ENCODE peak calls at places on chromosomes 16 and 17, in six cellular contexts. One of them, this sample, is unnamed.

GRCh38 chr17:64661731-64661980 is 451 bp downstream of the SMURF2 start:
- DNase-seq in activated T-helper 9 cell treated with anti-CD3 and anti-CD28 coated beads, Interleukin-2, amount 50 U/mL, for 16 hours: no peak
- DNase-seq in DMS153: no peak
- DNase-seq in RWPE1: no peak
- DNase-seq in NCI-H1105: no peak
- DNase-seq in cardiac muscle cell: no peak
- DNase-seq in this sample: no peak

GRCh38 chr17:38749222-38750043 is 1.3 kb upstream of the PCGF2 start:
- DNase-seq in activated T-helper 9 cell treated with anti-CD3 and anti-CD28 coated beads, Interleukin-2, amount 50 U/mL, for 16 hours: no peak
- DNase-seq in DMS153: peak
- DNase-seq in RWPE1: no peak
- DNase-seq in NCI-H1105: peak
- DNase-seq in cardiac muscle cell: peak
- DNase-seq in this sample: peak

GRCh38 chr16:68343137-68343536 is 32.3 kb downstream of the PRMT7 start:
- DNase-seq in activated T-helper 9 cell treated with anti-CD3 and anti-CD28 coated beads, Interleukin-2, amount 50 U/mL, for 16 hours: no peak
- DNase-seq in DMS153: no peak
- DNase-seq in RWPE1: no peak
- DNase-seq in NCI-H1105: no peak
- DNase-seq in cardiac muscle cell: no peak
- DNase-seq in this sample: no peak

GRCh38 chr17:34613064-34614019 is 34.0 kb downstream of the TMEM132E start:
- DNase-seq in activated T-helper 9 cell treated with anti-CD3 and anti-CD28 coated beads, Interleukin-2, amount 50 U/mL, for 16 hours: no peak
- DNase-seq in DMS153: no peak
- DNase-seq in RWPE1: peak
- DNase-seq in NCI-H1105: peak
- DNase-seq in cardiac muscle cell: peak
- DNase-seq in this sample: peak

GRCh38 chr17:27333410-27333980 is 39.6 kb downstream of the WSB1 start:
- DNase-seq in activated T-helper 9 cell treated with anti-CD3 and anti-CD28 coated beads, Interleukin-2, amount 50 U/mL, for 16 hours: no peak
- DNase-seq in DMS153: no peak
- DNase-seq in RWPE1: no peak
- DNase-seq in NCI-H1105: no peak
- DNase-seq in cardiac muscle cell: no peak
- DNase-seq in this sample: no peak

GRCh38 chr17:45910667-45911066 is 16.3 kb downstream of the MAPT start:
- DNase-seq in activated T-helper 9 cell treated with anti-CD3 and anti-CD28 coated beads, Interleukin-2, amount 50 U/mL, for 16 hours: no peak
- DNase-seq in DMS153: no peak
- DNase-seq in RWPE1: no peak
- DNase-seq in NCI-H1105: no peak
- DNase-seq in cardiac muscle cell: no peak
- DNase-seq in this sample: no peak

GRCh38 chr17:39264119-39264518 is 38.4 kb upstream of the STAC2 start:
- DNase-seq in activated T-helper 9 cell treated with anti-CD3 and anti-CD28 coated beads, Interleukin-2, amount 50 U/mL, for 16 hours: no peak
- DNase-seq in DMS153: no peak
- DNase-seq in RWPE1: no peak
- DNase-seq in NCI-H1105: no peak
- DNase-seq in cardiac muscle cell: peak
- DNase-seq in this sample: no peak

GRCh38 chr16:58518980-58519368 is 3.7 kb downstream of the SETD6 start:
- DNase-seq in activated T-helper 9 cell treated with anti-CD3 and anti-CD28 coated beads, Interleukin-2, amount 50 U/mL, for 16 hours: no peak
- DNase-seq in DMS153: no peak
- DNase-seq in RWPE1: no peak
- DNase-seq in NCI-H1105: no peak
- DNase-seq in cardiac muscle cell: no peak
- DNase-seq in this sample: no peak

GRCh38 chr17:3659541-3660111 is 8.8 kb downstream of the TAX1BP3 start:
- DNase-seq in activated T-helper 9 cell treated with anti-CD3 and anti-CD28 coated beads, Interleukin-2, amount 50 U/mL, for 16 hours: no peak
- DNase-seq in DMS153: no peak
- DNase-seq in RWPE1: peak
- DNase-seq in NCI-H1105: no peak
- DNase-seq in cardiac muscle cell: peak
- DNase-seq in this sample: peak

GRCh38 chr16:2066139-2066538 is 18.4 kb downstream of the TSC2 start:
- DNase-seq in activated T-helper 9 cell treated with anti-CD3 and anti-CD28 coated beads, Interleukin-2, amount 50 U/mL, for 16 hours: no peak
- DNase-seq in DMS153: no peak
- DNase-seq in RWPE1: no peak
- DNase-seq in NCI-H1105: no peak
- DNase-seq in cardiac muscle cell: no peak
- DNase-seq in this sample: no peak

GRCh38 chr17:18919963-18920362 is 32.0 kb upstream of the SLC5A10 start:
- DNase-seq in activated T-helper 9 cell treated with anti-CD3 and anti-CD28 coated beads, Interleukin-2, amount 50 U/mL, for 16 hours: no peak
- DNase-seq in DMS153: no peak
- DNase-seq in RWPE1: no peak
- DNase-seq in NCI-H1105: no peak
- DNase-seq in cardiac muscle cell: no peak
- DNase-seq in this sample: no peak

GRCh38 chr16:2233872-2234812 is 2.1 kb upstream of the DNASE1L2 start:
- DNase-seq in activated T-helper 9 cell treated with anti-CD3 and anti-CD28 coated beads, Interleukin-2, amount 50 U/mL, for 16 hours: no peak
- DNase-seq in DMS153: peak
- DNase-seq in RWPE1: no peak
- DNase-seq in NCI-H1105: no peak
- DNase-seq in cardiac muscle cell: no peak
- DNase-seq in this sample: no peak

GRCh38 chr17:63775420-63775819 is 1.4 kb downstream of the DDX42 start:
- DNase-seq in activated T-helper 9 cell treated with anti-CD3 and anti-CD28 coated beads, Interleukin-2, amount 50 U/mL, for 16 hours: no peak
- DNase-seq in DMS153: no peak
- DNase-seq in RWPE1: no peak
- DNase-seq in NCI-H1105: no peak
- DNase-seq in cardiac muscle cell: no peak
- DNase-seq in this sample: no peak

GRCh38 chr17:73690581-73691135 is 46.4 kb upstream of the SDK2 start:
- DNase-seq in activated T-helper 9 cell treated with anti-CD3 and anti-CD28 coated beads, Interleukin-2, amount 50 U/mL, for 16 hours: no peak
- DNase-seq in DMS153: no peak
- DNase-seq in RWPE1: peak
- DNase-seq in NCI-H1105: no peak
- DNase-seq in cardiac muscle cell: no peak
- DNase-seq in this sample: peak

GRCh38 chr17:69936996-69937395 is 138.0 kb upstream of the KCNJ16 start:
- DNase-seq in activated T-helper 9 cell treated with anti-CD3 and anti-CD28 coated beads, Interleukin-2, amount 50 U/mL, for 16 hours: no peak
- DNase-seq in DMS153: no peak
- DNase-seq in RWPE1: no peak
- DNase-seq in NCI-H1105: no peak
- DNase-seq in cardiac muscle cell: no peak
- DNase-seq in this sample: no peak

GRCh38 chr16:47374629-47375028 is 86.2 kb downstream of the ITFG1 start:
- DNase-seq in activated T-helper 9 cell treated with anti-CD3 and anti-CD28 coated beads, Interleukin-2, amount 50 U/mL, for 16 hours: no peak
- DNase-seq in DMS153: no peak
- DNase-seq in RWPE1: no peak
- DNase-seq in NCI-H1105: no peak
- DNase-seq in cardiac muscle cell: no peak
- DNase-seq in this sample: no peak

GRCh38 chr17:7307686-7308624 is 527 bp downstream of the EIF5A start:
- DNase-seq in activated T-helper 9 cell treated with anti-CD3 and anti-CD28 coated beads, Interleukin-2, amount 50 U/mL, for 16 hours: peak
- DNase-seq in DMS153: no peak
- DNase-seq in RWPE1: peak
- DNase-seq in NCI-H1105: no peak
- DNase-seq in cardiac muscle cell: peak
- DNase-seq in this sample: no peak

GRCh38 chr17:14302421-14303099 is 1.7 kb downstream of the HS3ST3B1 start:
- DNase-seq in activated T-helper 9 cell treated with anti-CD3 and anti-CD28 coated beads, Interleukin-2, amount 50 U/mL, for 16 hours: peak
- DNase-seq in DMS153: peak
- DNase-seq in RWPE1: peak
- DNase-seq in NCI-H1105: peak
- DNase-seq in cardiac muscle cell: peak
- DNase-seq in this sample: peak

GRCh38 chr16:88063201-88063773 is 112.1 kb downstream of the BANP start:
- DNase-seq in activated T-helper 9 cell treated with anti-CD3 and anti-CD28 coated beads, Interleukin-2, amount 50 U/mL, for 16 hours: no peak
- DNase-seq in DMS153: no peak
- DNase-seq in RWPE1: no peak
- DNase-seq in NCI-H1105: no peak
- DNase-seq in cardiac muscle cell: peak
- DNase-seq in this sample: no peak

GRCh38 chr17:21034350-21035235 is 8.2 kb downstream of the USP22 start:
- DNase-seq in activated T-helper 9 cell treated with anti-CD3 and anti-CD28 coated beads, Interleukin-2, amount 50 U/mL, for 16 hours: no peak
- DNase-seq in DMS153: no peak
- DNase-seq in RWPE1: no peak
- DNase-seq in NCI-H1105: no peak
- DNase-seq in cardiac muscle cell: peak
- DNase-seq in this sample: no peak

This sample was measured in COLO829.